ENCODE peak calls at places on chromosome 7, in eight cellular contexts. L is fibroblast of mammary gland; O is GM20000; V is CD4-positive, alpha-beta T cell; K is fibroblast of lung; E is A549; Y is adrenal gland; Q is hepatocyte. T is an unnamed sample.

GRCh38 chr7:115561341-115562110 is 469.0 kb downstream of the TFEC start:
- DNase-seq in V (no peak), Y (no peak), L (peak), E (no peak), O (no peak), K (peak), Q (peak), T (no peak)

GRCh38 chr7:37079420-37079819 is 355.1 kb upstream of the AOAH start:
- DNase-seq in O (no peak), Q (no peak), V (no peak), Y (no peak), K (no peak), L (no peak), E (no peak), T (no peak)

GRCh38 chr7:113321201-113321600 is 202.8 kb upstream of the SMIM30 start:
- DNase-seq in K (peak), V (no peak), Y (no peak), Q (no peak), L (peak), E (no peak), O (no peak), T (peak)

GRCh38 chr7:7902845-7903244 is 65.8 kb upstream of the GLCCI1 start:
- DNase-seq in V (no peak), Y (no peak), K (no peak), E (no peak), L (no peak), Q (no peak), O (no peak), T (no peak)

GRCh38 chr7:131010714-131011436 is 276.9 kb upstream of the KLF14 start:
- DNase-seq in Y (no peak), L (peak), E (peak), O (peak), V (no peak), K (peak), Q (no peak), T (peak)

GRCh38 chr7:49074538-49074937 is 150.2 kb downstream of the CDC14C start:
- DNase-seq in O (no peak), E (no peak), L (no peak), K (no peak), Y (no peak), Q (no peak), V (no peak), T (no peak)

GRCh38 chr7:14602851-14603250 is 299.7 kb downstream of the DGKB start:
- DNase-seq in O (no peak), V (no peak), K (no peak), Y (no peak), E (no peak), Q (no peak), L (no peak), T (no peak)

GRCh38 chr7:78226059-78226658 is 427.6 kb downstream of the PHTF2 start:
- DNase-seq in Y (peak), O (peak), E (peak), K (peak), V (no peak), Q (peak), L (peak), T (peak)

GRCh38 chr7:151060416-151061234 is 1.2 kb downstream of the SLC4A2 start:
- DNase-seq in E (peak), L (peak), Q (peak), O (peak), Y (peak), K (peak), V (no peak), T (peak)

GRCh38 chr7:51428226-51428887 is 111.7 kb upstream of the COBL start:
- DNase-seq in Q (peak), E (peak), V (no peak), L (peak), K (no peak), O (no peak), Y (no peak), T (peak)

GRCh38 chr7:115475774-115476407 is 554.0 kb downstream of the MDFIC start:
- DNase-seq in O (no peak), K (peak), Y (no peak), Q (peak), E (no peak), L (no peak), V (no peak), T (no peak)

GRCh38 chr7:5064391-5065106 is 18.9 kb downstream of the RBAK start:
- DNase-seq in Q (no peak), Y (no peak), L (peak), O (no peak), V (no peak), E (peak), K (peak), T (no peak)

GRCh38 chr7:28116034-28116433 is 64.6 kb downstream of the JAZF1 start:
- DNase-seq in E (no peak), K (no peak), V (no peak), L (no peak), Q (no peak), O (no peak), Y (no peak), T (no peak)

GRCh38 chr7:110168010-110168409 is 922.9 kb upstream of the LRRN3 start:
- DNase-seq in E (no peak), O (no peak), K (peak), Y (no peak), Q (no peak), L (no peak), V (no peak), T (no peak)

GRCh38 chr7:98479318-98479717 is 78.4 kb upstream of the BAIAP2L1 start:
- DNase-seq in Q (no peak), L (no peak), E (no peak), K (no peak), Y (no peak), O (no peak), V (no peak), T (no peak)

GRCh38 chr7:141362580-141363435 is 188.4 kb upstream of the AGK start:
- DNase-seq in O (no peak), L (peak), V (no peak), K (peak), Q (peak), E (peak), Y (peak), T (peak)

DNA sequence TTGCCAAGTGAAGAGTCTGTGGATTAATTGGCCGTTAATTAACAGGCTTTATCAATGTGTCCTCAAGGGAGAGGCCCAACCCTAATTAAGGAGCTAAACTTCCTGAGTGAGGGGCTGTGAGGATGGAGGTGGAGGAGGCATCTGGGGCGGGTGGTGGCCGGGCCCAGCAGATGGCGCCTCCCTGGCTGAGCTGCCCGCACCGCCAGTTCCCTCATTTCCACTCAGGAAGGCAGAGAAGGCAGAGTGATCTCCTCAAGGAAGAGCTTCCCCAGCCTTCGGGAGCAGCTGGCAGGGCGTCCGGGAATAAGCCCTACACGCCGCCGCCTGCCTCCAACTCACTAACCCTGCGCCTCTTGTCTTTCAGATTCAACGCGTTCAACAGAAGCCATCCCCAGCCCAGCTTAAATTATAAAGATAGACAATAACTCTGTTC is 112.2 kb downstream of the CYTH3 start:
- DNase-seq in V (no peak), E (peak), L (peak), Y (peak), K (peak), O (no peak), Q (peak), T (peak)
- TF ChIP-seq CTCF in V (peak), E (peak), L (peak), Y (peak), K (peak), O (peak), Q (peak), T (peak)

GRCh38 chr7:48033922-48034321 is 1.4 kb upstream of the C7orf57 start:
- DNase-seq in L (no peak), Y (no peak), E (peak), V (no peak), Q (no peak), K (no peak), O (no peak), T (no peak)

GRCh38 chr7:48031111-48031510 is 2.2 kb upstream of the SUN3 start:
- DNase-seq in Q (no peak), O (no peak), E (no peak), V (no peak), Y (no peak), L (no peak), K (no peak), T (no peak)

GRCh38 chr7:48038815-48039496 is 3.6 kb downstream of the C7orf57 start:
- DNase-seq in Y (no peak), L (no peak), E (no peak), O (no peak), K (no peak), Q (no peak), V (no peak), T (no peak)

GRCh38 chr7:48035967-48036478 is 680 bp downstream of the C7orf57 start:
- DNase-seq in Y (peak), V (no peak), L (peak), O (no peak), K (peak), Q (peak), E (peak), T (no peak)

DNA sequence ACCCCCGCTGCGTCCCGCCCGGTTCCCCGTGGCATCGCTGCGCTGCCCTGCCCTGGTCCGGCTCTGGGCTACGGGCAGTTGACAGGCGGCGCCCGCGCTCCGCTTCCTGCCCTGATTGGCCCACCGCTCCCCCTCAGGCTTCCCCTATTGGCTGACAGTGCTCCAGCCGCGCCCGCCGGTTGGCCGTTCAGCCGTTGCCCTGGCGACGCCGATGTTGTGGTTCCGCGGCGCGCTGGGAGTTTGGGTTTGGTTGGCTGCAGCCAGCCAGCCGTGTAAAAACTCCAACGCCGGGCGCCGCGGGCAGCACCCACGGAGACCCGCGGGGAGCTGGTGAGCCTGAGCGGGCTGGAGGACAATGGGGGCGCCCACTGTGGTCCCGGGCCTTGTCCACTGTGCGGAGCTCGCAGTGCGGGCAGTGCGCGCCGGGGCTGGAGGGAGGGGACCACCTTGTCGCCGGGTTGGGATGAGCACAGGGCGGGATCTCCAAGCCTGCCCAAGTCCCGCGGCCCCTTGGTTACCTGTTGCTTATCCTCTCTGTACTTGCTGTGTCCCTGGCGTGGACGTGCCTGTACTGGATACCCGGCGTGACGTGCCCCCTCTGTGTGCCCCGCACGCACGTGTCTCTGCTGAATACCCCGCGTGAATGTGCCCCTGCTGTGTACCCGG is at the start of gene C7orf57:
- DNase-seq in Q (peak), V (peak), L (peak), E (peak), K (peak), Y (peak), O (peak), T (peak)
- TF ChIP-seq CTCF in Q (peak), V (peak), L (no peak), E (peak), K (no peak), Y (no peak), O (peak), T (no peak)

DNA sequence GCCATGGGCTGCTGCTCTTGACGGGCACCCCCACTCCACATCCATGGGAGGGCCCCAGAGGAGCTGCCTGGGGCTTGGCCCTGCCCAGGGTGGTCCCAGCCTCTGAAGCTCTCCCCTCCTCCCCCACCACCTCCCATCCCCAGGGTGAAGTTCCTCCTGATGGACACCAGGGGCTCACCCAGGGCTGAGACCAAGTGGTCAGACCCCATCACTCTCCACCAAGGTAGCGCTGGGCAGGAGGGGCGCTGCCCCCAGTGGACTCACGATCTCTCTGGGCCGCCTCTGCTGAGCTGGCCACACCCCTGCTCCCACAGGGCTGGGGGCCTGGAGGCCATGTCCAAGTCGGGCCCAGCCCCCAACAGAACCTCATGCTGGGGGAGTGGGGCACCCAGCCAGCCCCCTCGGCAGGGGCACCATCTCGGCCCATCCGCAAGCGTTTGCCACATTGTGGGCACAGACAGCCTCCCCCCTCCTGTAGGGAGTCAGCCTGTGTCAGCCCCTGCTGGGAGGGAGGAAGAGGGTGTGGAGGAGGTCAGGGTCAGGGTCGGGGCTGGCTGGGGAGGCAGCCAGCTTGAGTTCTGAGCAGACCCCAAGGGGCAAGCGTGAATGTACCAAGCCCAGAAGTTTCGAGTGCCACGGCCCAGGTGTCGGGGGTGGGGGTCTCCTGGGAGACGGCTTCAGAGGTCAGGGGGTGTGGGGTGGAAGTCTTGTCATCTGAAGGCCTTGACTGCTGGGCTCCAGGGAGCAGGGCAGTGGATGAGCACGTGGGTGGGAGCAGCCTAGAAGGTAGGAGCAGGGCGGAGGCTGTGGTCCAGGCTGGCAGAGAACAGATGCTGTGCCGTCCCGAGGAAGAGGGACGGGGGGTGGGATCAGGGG is 2.8 kb downstream of the UPK3B start:
- DNase-seq in Q (peak), V (no peak), O (peak), Y (no peak), L (peak), E (peak), K (no peak), T (peak)
- TF ChIP-seq CTCF in Q (peak), V (no peak), O (no peak), Y (no peak), L (peak), E (peak), K (peak), T (peak)

GRCh38 chr7:129401228-129401967 is 32.8 kb upstream of the STRIP2 start:
- DNase-seq in O (no peak), V (no peak), Y (no peak), L (no peak), E (peak), K (peak), Q (peak), T (peak)

GRCh38 chr7:129405527-129405926 is 28.7 kb upstream of the STRIP2 start:
- DNase-seq in K (no peak), V (no peak), Y (no peak), L (no peak), Q (no peak), O (peak), E (no peak), T (no peak)

DNA sequence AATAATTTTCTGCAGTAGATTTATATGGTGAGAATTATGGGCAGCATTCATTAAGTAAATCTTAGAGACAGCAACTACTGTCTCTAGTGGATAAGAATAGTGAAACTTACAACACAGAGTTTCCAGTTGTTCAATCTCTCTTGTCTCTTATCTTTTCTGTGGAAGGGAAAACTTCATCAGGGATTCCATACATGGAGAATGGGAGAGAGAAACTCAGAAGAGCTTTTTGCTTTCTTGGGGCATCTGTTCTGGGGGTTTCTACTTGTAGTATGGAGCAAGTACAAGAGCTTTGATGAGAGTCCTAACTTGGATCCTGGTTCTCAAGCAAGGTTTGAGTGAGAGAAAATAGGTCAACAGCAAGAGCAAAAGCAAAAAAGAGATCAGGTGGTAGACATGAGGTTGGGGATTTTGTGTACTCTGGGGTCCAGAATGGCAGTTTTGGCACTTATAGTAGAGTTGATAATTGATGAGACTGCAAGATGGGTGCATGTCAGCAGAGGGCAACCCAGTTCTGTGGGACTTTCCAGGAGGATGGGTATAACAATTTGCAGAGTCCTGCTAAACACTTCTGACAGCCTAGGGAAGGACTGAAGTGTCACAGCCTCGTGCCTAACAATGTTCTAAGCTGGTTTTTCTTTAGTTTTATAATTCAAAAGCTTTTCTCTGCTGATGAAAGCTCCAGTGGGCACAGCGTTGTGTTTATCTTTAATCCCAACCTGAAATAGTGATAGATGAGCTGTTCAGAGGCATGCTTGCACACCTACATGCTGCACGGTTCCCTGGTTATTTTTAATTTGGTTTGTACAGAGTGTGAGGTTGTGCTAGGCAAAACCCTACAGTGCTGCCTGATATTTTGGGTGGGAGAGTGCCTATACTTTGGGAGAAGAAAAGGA is 32.0 kb upstream of the STRIP2 start:
- DNase-seq in V (no peak), Q (no peak), O (peak), K (no peak), Y (no peak), E (peak), L (peak), T (peak)
- TF ChIP-seq CTCF in V (no peak), Q (no peak), O (no peak), K (no peak), Y (no peak), E (peak), L (peak), T (peak)

GRCh38 chr7:1953199-1954190 is 279.2 kb downstream of the MAD1L1 start:
- DNase-seq in E (no peak), L (no peak), V (no peak), Y (no peak), Q (no peak), O (no peak), K (no peak), T (no peak)
- TF ChIP-seq CTCF in E (no peak), L (no peak), V (no peak), Y (no peak), Q (no peak), O (no peak), K (no peak), T (no peak)

GRCh38 chr7:26151096-26151495 is 902 bp upstream of the NFE2L3 start:
- DNase-seq in K (no peak), L (no peak), E (no peak), O (no peak), V (no peak), Q (no peak), Y (no peak), T (no peak)

GRCh38 chr7:26153246-26153822 is 1.3 kb downstream of the NFE2L3 start:
- DNase-seq in O (peak), Q (no peak), Y (no peak), V (no peak), E (no peak), K (no peak), L (no peak), T (no peak)

GRCh38 chr7:26151650-26151952 is 397 bp upstream of the NFE2L3 start:
- DNase-seq in O (no peak), V (no peak), Q (no peak), E (no peak), K (no peak), L (no peak), Y (no peak), T (no peak)

GRCh38 chr7:26153823-26154783 is 2.1 kb downstream of the NFE2L3 start:
- DNase-seq in V (no peak), K (peak), Y (no peak), O (peak), Q (no peak), E (no peak), L (no peak), T (no peak)

GRCh38 chr7:26151953-26152781 is at the start of gene NFE2L3:
- DNase-seq in E (peak), Y (peak), O (peak), L (peak), V (peak), Q (peak), K (peak), T (peak)
- TF ChIP-seq CTCF in E (no peak), Y (no peak), O (no peak), L (no peak), V (no peak), Q (no peak), K (no peak), T (no peak)

GRCh38 chr7:42385912-42386311 is 148.9 kb upstream of the GLI3 start:
- DNase-seq in Q (no peak), L (no peak), K (no peak), O (no peak), Y (no peak), V (no peak), E (no peak), T (peak)
- TF ChIP-seq CTCF in Q (no peak), L (peak), K (peak), O (no peak), Y (no peak), V (no peak), E (no peak), T (no peak)

GRCh38 chr7:101804642-101805401 is 12.6 kb upstream of the CUX1 start:
- DNase-seq in O (no peak), Y (no peak), K (peak), V (no peak), Q (peak), E (peak), L (no peak), T (peak)
- TF ChIP-seq CTCF in O (no peak), Y (no peak), K (peak), V (peak), Q (peak), E (no peak), L (no peak), T (peak)

GRCh38 chr7:155737590-155737989 is 74.7 kb downstream of the SHH start:
- DNase-seq in O (no peak), K (no peak), L (no peak), V (no peak), Y (no peak), E (no peak), Q (no peak), T (no peak)

GRCh38 chr7:155741061-155741460 is 71.2 kb downstream of the SHH start:
- DNase-seq in E (no peak), K (no peak), O (no peak), Q (no peak), L (no peak), Y (no peak), V (no peak), T (peak)

GRCh38 chr7:155739538-155740140 is 72.6 kb downstream of the SHH start:
- DNase-seq in V (no peak), Y (no peak), Q (no peak), O (no peak), E (no peak), K (no peak), L (no peak), T (no peak)

GRCh38 chr7:155738104-155738503 is 74.2 kb downstream of the SHH start:
- DNase-seq in V (no peak), E (no peak), K (no peak), Q (no peak), O (no peak), Y (no peak), L (no peak), T (no peak)

GRCh38 chr7:155738652-155739537 is 73.4 kb downstream of the SHH start:
- DNase-seq in O (peak), Y (peak), V (peak), E (peak), Q (peak), K (peak), L (peak), T (peak)
- TF ChIP-seq CTCF in O (peak), Y (peak), V (peak), E (peak), Q (peak), K (peak), L (peak), T (peak)